ENCODE peak calls at places on chromosomes 1 and 21, in ten cellular contexts. One of them, this sample, is unnamed.

GRCh38 chr1:89633103-89633744 is at the start of gene LRRC8C:
- DNase-seq in uterus: peak; percentile 53
- DNase-seq in epithelial cell of esophagus: peak; percentile 57
- DNase-seq in tibial nerve: no peak
- DNase-seq in kidney: peak; percentile 88
- DNase-seq in fibroblast of villous mesenchyme: peak; percentile 57
- DNase-seq in A549: peak; percentile 52
- DNase-seq in neural progenitor cell: peak; percentile 76
- DNase-seq in AG10803: peak; percentile 40
- DNase-seq in lower lobe of right lung: peak; percentile 77
- DNase-seq in this sample: peak; percentile 69

GRCh38 chr1:78673120-78673519 is 23.5 kb downstream of the IFI44 start:
- DNase-seq in uterus: no peak
- DNase-seq in epithelial cell of esophagus: peak; percentile 34
- DNase-seq in tibial nerve: no peak
- DNase-seq in kidney: no peak
- DNase-seq in fibroblast of villous mesenchyme: no peak
- DNase-seq in A549: peak; percentile 0
- DNase-seq in neural progenitor cell: peak; percentile 39
- DNase-seq in AG10803: no peak
- DNase-seq in lower lobe of right lung: no peak
- DNase-seq in this sample: no peak

GRCh38 chr1:14961661-14962267 is 191.8 kb upstream of the TMEM51 start:
- DNase-seq in uterus: no peak
- DNase-seq in epithelial cell of esophagus: no peak
- DNase-seq in tibial nerve: no peak
- DNase-seq in kidney: peak; percentile 35
- DNase-seq in fibroblast of villous mesenchyme: no peak
- DNase-seq in A549: no peak
- DNase-seq in neural progenitor cell: peak; percentile 36
- DNase-seq in AG10803: no peak
- DNase-seq in lower lobe of right lung: no peak
- DNase-seq in this sample: no peak

GRCh38 chr1:40989066-40989465 is 9.6 kb downstream of the CTPS1 start:
- DNase-seq in uterus: no peak
- DNase-seq in epithelial cell of esophagus: no peak
- DNase-seq in tibial nerve: no peak
- DNase-seq in kidney: no peak
- DNase-seq in fibroblast of villous mesenchyme: no peak
- DNase-seq in A549: no peak
- DNase-seq in neural progenitor cell: no peak
- DNase-seq in AG10803: no peak
- DNase-seq in lower lobe of right lung: no peak
- DNase-seq in this sample: no peak

GRCh38 chr1:60874703-60875102 is 207.7 kb upstream of the NFIA start:
- DNase-seq in uterus: no peak
- DNase-seq in epithelial cell of esophagus: peak; percentile 84
- DNase-seq in tibial nerve: no peak
- DNase-seq in kidney: no peak
- DNase-seq in fibroblast of villous mesenchyme: peak; percentile 38
- DNase-seq in A549: peak; percentile 2
- DNase-seq in neural progenitor cell: no peak
- DNase-seq in AG10803: peak; percentile 42
- DNase-seq in lower lobe of right lung: no peak
- DNase-seq in this sample: no peak

GRCh38 chr1:77541162-77541545 is 141.3 kb downstream of the ZZZ3 start:
- DNase-seq in uterus: no peak
- DNase-seq in epithelial cell of esophagus: no peak
- DNase-seq in tibial nerve: no peak
- DNase-seq in kidney: no peak
- DNase-seq in fibroblast of villous mesenchyme: no peak
- DNase-seq in A549: no peak
- DNase-seq in neural progenitor cell: no peak
- DNase-seq in AG10803: no peak
- DNase-seq in lower lobe of right lung: no peak
- DNase-seq in this sample: no peak

GRCh38 chr1:80540605-80541004 is 1260.1 kb upstream of the ADGRL2 start:
- DNase-seq in uterus: no peak
- DNase-seq in epithelial cell of esophagus: peak; percentile 43
- DNase-seq in tibial nerve: no peak
- DNase-seq in kidney: no peak
- DNase-seq in fibroblast of villous mesenchyme: peak; percentile 1
- DNase-seq in A549: no peak
- DNase-seq in neural progenitor cell: no peak
- DNase-seq in AG10803: no peak
- DNase-seq in lower lobe of right lung: no peak
- DNase-seq in this sample: no peak

GRCh38 chr1:150152772-150153461 is 3.2 kb downstream of the PLEKHO1 start:
- DNase-seq in uterus: peak; percentile 63
- DNase-seq in epithelial cell of esophagus: peak; percentile 41
- DNase-seq in tibial nerve: no peak
- DNase-seq in kidney: no peak
- DNase-seq in fibroblast of villous mesenchyme: peak; percentile 72
- DNase-seq in A549: no peak
- DNase-seq in neural progenitor cell: no peak
- DNase-seq in AG10803: peak; percentile 58
- DNase-seq in lower lobe of right lung: peak; percentile 59
- DNase-seq in this sample: no peak

GRCh38 chr21:29347274-29347681 is 48.6 kb downstream of the BACH1 start:
- DNase-seq in uterus: no peak
- DNase-seq in epithelial cell of esophagus: peak; percentile 18
- DNase-seq in tibial nerve: no peak
- DNase-seq in kidney: no peak
- DNase-seq in fibroblast of villous mesenchyme: peak; percentile 59
- DNase-seq in A549: no peak
- DNase-seq in neural progenitor cell: no peak
- DNase-seq in AG10803: no peak
- DNase-seq in lower lobe of right lung: no peak
- DNase-seq in this sample: no peak

GRCh38 chr1:228287541-228288425 is 79.9 kb downstream of the OBSCN start:
- DNase-seq in uterus: no peak
- DNase-seq in epithelial cell of esophagus: no peak
- DNase-seq in tibial nerve: no peak
- DNase-seq in kidney: peak; percentile 56
- DNase-seq in fibroblast of villous mesenchyme: no peak
- DNase-seq in A549: no peak
- DNase-seq in neural progenitor cell: no peak
- DNase-seq in AG10803: no peak
- DNase-seq in lower lobe of right lung: peak; percentile 35
- DNase-seq in this sample: peak; percentile 38

GRCh38 chr21:45753445-45753844 is 109.9 kb downstream of the PCBP3 start:
- DNase-seq in uterus: no peak
- DNase-seq in epithelial cell of esophagus: no peak
- DNase-seq in tibial nerve: no peak
- DNase-seq in kidney: no peak
- DNase-seq in fibroblast of villous mesenchyme: no peak
- DNase-seq in A549: no peak
- DNase-seq in neural progenitor cell: no peak
- DNase-seq in AG10803: no peak
- DNase-seq in lower lobe of right lung: no peak
- DNase-seq in this sample: no peak

GRCh38 chr1:7899741-7900140 is 40.9 kb downstream of the TNFRSF9 start:
- DNase-seq in uterus: no peak
- DNase-seq in epithelial cell of esophagus: peak; percentile 34
- DNase-seq in tibial nerve: no peak
- DNase-seq in kidney: no peak
- DNase-seq in fibroblast of villous mesenchyme: no peak
- DNase-seq in A549: no peak
- DNase-seq in neural progenitor cell: no peak
- DNase-seq in AG10803: peak; percentile 47
- DNase-seq in lower lobe of right lung: no peak
- DNase-seq in this sample: no peak

GRCh38 chr1:180175291-180175690 is 20.6 kb downstream of the QSOX1 start:
- DNase-seq in uterus: no peak
- DNase-seq in epithelial cell of esophagus: no peak
- DNase-seq in tibial nerve: no peak
- DNase-seq in kidney: no peak
- DNase-seq in fibroblast of villous mesenchyme: no peak
- DNase-seq in A549: no peak
- DNase-seq in neural progenitor cell: no peak
- DNase-seq in AG10803: no peak
- DNase-seq in lower lobe of right lung: no peak
- DNase-seq in this sample: peak; percentile 41

GRCh38 chr1:112718691-112719418 is 3.7 kb upstream of the PPM1J start:
- DNase-seq in uterus: peak; percentile 68
- DNase-seq in epithelial cell of esophagus: peak; percentile 75
- DNase-seq in tibial nerve: peak; percentile 66
- DNase-seq in kidney: peak; percentile 91
- DNase-seq in fibroblast of villous mesenchyme: peak; percentile 59
- DNase-seq in A549: peak; percentile 51
- DNase-seq in neural progenitor cell: peak; percentile 91
- DNase-seq in AG10803: peak; percentile 60
- DNase-seq in lower lobe of right lung: peak; percentile 87
- DNase-seq in this sample: no peak

GRCh38 chr1:112723511-112723839 is 8.3 kb upstream of the PPM1J start:
- DNase-seq in uterus: no peak
- DNase-seq in epithelial cell of esophagus: no peak
- DNase-seq in tibial nerve: no peak
- DNase-seq in kidney: no peak
- DNase-seq in fibroblast of villous mesenchyme: no peak
- DNase-seq in A549: no peak
- DNase-seq in neural progenitor cell: no peak
- DNase-seq in AG10803: no peak
- DNase-seq in lower lobe of right lung: no peak
- DNase-seq in this sample: no peak

GRCh38 chr1:112721966-112722524 is 6.9 kb upstream of the PPM1J start:
- DNase-seq in uterus: no peak
- DNase-seq in epithelial cell of esophagus: no peak
- DNase-seq in tibial nerve: no peak
- DNase-seq in kidney: peak; percentile 80
- DNase-seq in fibroblast of villous mesenchyme: no peak
- DNase-seq in A549: no peak
- DNase-seq in neural progenitor cell: no peak
- DNase-seq in AG10803: no peak
- DNase-seq in lower lobe of right lung: no peak
- DNase-seq in this sample: no peak

GRCh38 chr1:112719706-112720105 is 4.6 kb upstream of the PPM1J start:
- DNase-seq in uterus: no peak
- DNase-seq in epithelial cell of esophagus: no peak
- DNase-seq in tibial nerve: no peak
- DNase-seq in kidney: no peak
- DNase-seq in fibroblast of villous mesenchyme: no peak
- DNase-seq in A549: no peak
- DNase-seq in neural progenitor cell: no peak
- DNase-seq in AG10803: no peak
- DNase-seq in lower lobe of right lung: no peak
- DNase-seq in this sample: no peak

GRCh38 chr1:112722601-112723510 is 7.7 kb upstream of the PPM1J start:
- DNase-seq in uterus: peak; percentile 56
- DNase-seq in epithelial cell of esophagus: no peak
- DNase-seq in tibial nerve: no peak
- DNase-seq in kidney: peak; percentile 77
- DNase-seq in fibroblast of villous mesenchyme: peak; percentile 56
- DNase-seq in A549: no peak
- DNase-seq in neural progenitor cell: peak; percentile 85
- DNase-seq in AG10803: peak; percentile 47
- DNase-seq in lower lobe of right lung: no peak
- DNase-seq in this sample: no peak
- TF ChIP-seq CTCF in uterus: no peak
- TF ChIP-seq CTCF in epithelial cell of esophagus: no peak
- TF ChIP-seq CTCF in tibial nerve: no peak
- TF ChIP-seq CTCF in kidney: no peak
- TF ChIP-seq CTCF in fibroblast of villous mesenchyme: no peak
- TF ChIP-seq CTCF in A549: no peak
- TF ChIP-seq CTCF in neural progenitor cell: no peak
- TF ChIP-seq CTCF in AG10803: peak; percentile 21
- TF ChIP-seq CTCF in lower lobe of right lung: no peak
- TF ChIP-seq CTCF in this sample: no peak

DNA sequence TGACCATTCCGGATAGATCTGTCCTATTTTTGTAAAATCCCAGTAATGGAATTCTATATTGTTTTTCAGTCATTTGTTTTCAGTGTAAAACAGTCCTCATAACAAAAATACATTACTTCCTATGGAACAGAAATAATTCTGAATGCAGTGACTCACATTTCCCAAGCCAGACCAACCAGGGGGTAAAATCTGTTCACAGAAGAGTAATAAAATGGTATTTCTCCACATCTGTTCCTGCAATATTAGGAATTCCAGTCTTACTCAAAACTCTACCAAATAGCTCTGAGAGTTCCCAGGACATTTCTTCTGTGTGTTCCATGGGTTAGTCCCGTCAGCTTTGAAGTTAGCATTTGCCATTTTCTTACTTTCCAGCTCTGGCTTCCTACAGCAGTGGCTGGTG is 2.6 kb upstream of the DDR2 start:
- DNase-seq in uterus: no peak
- DNase-seq in epithelial cell of esophagus: no peak
- DNase-seq in tibial nerve: no peak
- DNase-seq in kidney: no peak
- DNase-seq in fibroblast of villous mesenchyme: peak; percentile 85
- DNase-seq in A549: no peak
- DNase-seq in neural progenitor cell: no peak
- DNase-seq in AG10803: peak; percentile 92
- DNase-seq in lower lobe of right lung: no peak
- DNase-seq in this sample: no peak
- H3K4me3 ChIP-seq in uterus: no peak overlapping the region
- H3K4me3 ChIP-seq in epithelial cell of esophagus: no peak overlapping the region
- H3K4me3 ChIP-seq in tibial nerve: no peak overlapping the region
- H3K4me3 ChIP-seq in kidney: no peak overlapping the region
- H3K4me3 ChIP-seq in fibroblast of villous mesenchyme: no peak overlapping the region
- H3K4me3 ChIP-seq in A549: no peak overlapping the region
- H3K4me3 ChIP-seq in neural progenitor cell: no peak overlapping the region
- H3K4me3 ChIP-seq in AG10803: no peak overlapping the region
- H3K4me3 ChIP-seq in lower lobe of right lung: no peak overlapping the region
- H3K4me3 ChIP-seq in this sample: no peak overlapping the region

GRCh38 chr1:242828199-242828598 is 303.7 kb upstream of the PLD5 start:
- DNase-seq in uterus: no peak
- DNase-seq in epithelial cell of esophagus: no peak
- DNase-seq in tibial nerve: no peak
- DNase-seq in kidney: peak; percentile 35
- DNase-seq in fibroblast of villous mesenchyme: no peak
- DNase-seq in A549: no peak
- DNase-seq in neural progenitor cell: peak; percentile 16
- DNase-seq in AG10803: no peak
- DNase-seq in lower lobe of right lung: no peak
- DNase-seq in this sample: no peak
- TF ChIP-seq CTCF in uterus: no peak
- TF ChIP-seq CTCF in epithelial cell of esophagus: no peak
- TF ChIP-seq CTCF in tibial nerve: no peak
- TF ChIP-seq CTCF in kidney: no peak
- TF ChIP-seq CTCF in fibroblast of villous mesenchyme: no peak
- TF ChIP-seq CTCF in A549: peak; percentile 13
- TF ChIP-seq CTCF in neural progenitor cell: peak; percentile 29
- TF ChIP-seq CTCF in AG10803: no peak
- TF ChIP-seq CTCF in lower lobe of right lung: no peak
- TF ChIP-seq CTCF in this sample: no peak

DNA sequence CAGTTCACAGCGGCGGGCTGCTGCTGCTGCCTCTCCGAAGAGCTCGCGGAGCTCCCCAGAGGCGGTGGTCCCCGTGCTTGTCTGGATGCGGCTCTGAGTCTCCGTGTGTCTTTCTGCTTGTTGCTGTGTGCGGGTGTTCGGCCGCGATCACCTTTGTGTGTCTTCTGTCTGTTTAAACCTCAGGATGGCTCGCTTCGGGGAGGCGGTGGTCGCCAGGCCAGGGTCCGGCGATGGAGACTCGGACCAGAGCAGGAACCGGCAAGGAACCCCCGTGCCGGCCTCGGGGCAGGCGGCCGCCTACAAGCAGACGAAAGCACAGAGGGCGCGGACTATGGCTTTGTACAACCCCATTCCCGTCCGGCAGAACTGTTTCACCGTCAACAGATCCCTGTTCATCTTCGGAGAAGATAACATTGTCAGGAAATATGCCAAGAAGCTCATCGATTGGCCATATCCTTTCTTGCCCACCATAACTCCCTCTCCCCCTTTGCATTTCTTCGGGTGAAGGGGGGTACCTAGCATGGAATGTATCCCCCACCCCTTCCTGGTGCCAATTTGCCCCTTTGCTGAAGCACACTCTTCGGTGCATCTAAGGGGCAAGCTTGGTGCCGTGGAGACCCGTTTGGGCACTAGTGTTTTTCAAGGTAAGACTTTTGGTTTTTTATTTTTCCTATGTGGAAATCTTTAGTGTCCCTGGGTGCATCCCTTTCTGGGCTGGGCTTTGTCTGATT is 409 bp downstream of the CACNA1E start:
- DNase-seq in uterus: no peak
- DNase-seq in epithelial cell of esophagus: no peak
- DNase-seq in tibial nerve: no peak
- DNase-seq in kidney: no peak
- DNase-seq in fibroblast of villous mesenchyme: no peak
- DNase-seq in A549: no peak
- DNase-seq in neural progenitor cell: peak; percentile 56
- DNase-seq in AG10803: no peak
- DNase-seq in lower lobe of right lung: no peak
- DNase-seq in this sample: no peak
- H3K4me3 ChIP-seq in uterus: no peak overlapping the region
- H3K4me3 ChIP-seq in epithelial cell of esophagus: no peak overlapping the region
- H3K4me3 ChIP-seq in tibial nerve: no peak overlapping the region
- H3K4me3 ChIP-seq in kidney: no peak overlapping the region
- H3K4me3 ChIP-seq in fibroblast of villous mesenchyme: no peak overlapping the region
- H3K4me3 ChIP-seq in A549: no peak overlapping the region
- H3K4me3 ChIP-seq in neural progenitor cell: peak overlapping the region; percentile 48
- H3K4me3 ChIP-seq in AG10803: no peak overlapping the region
- H3K4me3 ChIP-seq in lower lobe of right lung: no peak overlapping the region
- H3K4me3 ChIP-seq in this sample: no peak overlapping the region

This sample was measured in RWPE2.